ENCODE peak calls at places on chromosomes 11 and 22, in seven cellular contexts. One of them, this sample, is unnamed.

GRCh38 chr22:42427211-42427610 is 5.0 kb downstream of the NFAM1 start:
- DNase-seq in IMR-90: no peak
- DNase-seq in H9: no peak
- DNase-seq in mesenchymal stem cell: no peak
- DNase-seq in neuronal stem cell: no peak
- DNase-seq in trophoblast cell: no peak
- DNase-seq in H1: no peak
- DNase-seq in this sample: no peak

GRCh38 chr11:72308226-72309073 is 64.5 kb upstream of the PHOX2A start:
- DNase-seq in IMR-90: peak
- DNase-seq in H9: no peak
- DNase-seq in mesenchymal stem cell: peak
- DNase-seq in neuronal stem cell: no peak
- DNase-seq in trophoblast cell: no peak
- DNase-seq in H1: no peak
- DNase-seq in this sample: no peak

GRCh38 chr11:58900479-58901420 is 38.5 kb upstream of the GLYATL1 start:
- DNase-seq in IMR-90: peak
- DNase-seq in H9: peak
- DNase-seq in mesenchymal stem cell: peak
- DNase-seq in neuronal stem cell: peak
- DNase-seq in trophoblast cell: peak
- DNase-seq in H1: peak
- DNase-seq in this sample: peak

GRCh38 chr22:40597541-40598453 is 38.7 kb downstream of the MRTFA start:
- DNase-seq in IMR-90: peak
- DNase-seq in H9: no peak
- DNase-seq in mesenchymal stem cell: no peak
- DNase-seq in neuronal stem cell: no peak
- DNase-seq in trophoblast cell: peak
- DNase-seq in H1: no peak
- DNase-seq in this sample: peak

GRCh38 chr22:27485842-27486241 is 315.7 kb downstream of the MN1 start:
- DNase-seq in IMR-90: no peak
- DNase-seq in H9: no peak
- DNase-seq in mesenchymal stem cell: no peak
- DNase-seq in neuronal stem cell: no peak
- DNase-seq in trophoblast cell: no peak
- DNase-seq in H1: no peak
- DNase-seq in this sample: no peak

GRCh38 chr11:59053387-59053786 is 32.7 kb upstream of the GLYATL1B start:
- DNase-seq in IMR-90: peak
- DNase-seq in H9: peak
- DNase-seq in mesenchymal stem cell: peak
- DNase-seq in neuronal stem cell: peak
- DNase-seq in trophoblast cell: peak
- DNase-seq in H1: peak
- DNase-seq in this sample: peak

GRCh38 chr11:31903225-31904074 is 92.3 kb upstream of the PAX6 start:
- DNase-seq in IMR-90: no peak
- DNase-seq in H9: no peak
- DNase-seq in mesenchymal stem cell: no peak
- DNase-seq in neuronal stem cell: no peak
- DNase-seq in trophoblast cell: no peak
- DNase-seq in H1: no peak
- DNase-seq in this sample: no peak

GRCh38 chr11:2380807-2381350 is 3.8 kb downstream of the CD81 start:
- DNase-seq in IMR-90: no peak
- DNase-seq in H9: no peak
- DNase-seq in mesenchymal stem cell: peak
- DNase-seq in neuronal stem cell: no peak
- DNase-seq in trophoblast cell: peak
- DNase-seq in H1: no peak
- DNase-seq in this sample: no peak

GRCh38 chr11:95456704-95457491 is 225.9 kb upstream of the SESN3 start:
- DNase-seq in IMR-90: peak
- DNase-seq in H9: no peak
- DNase-seq in mesenchymal stem cell: peak
- DNase-seq in neuronal stem cell: no peak
- DNase-seq in trophoblast cell: peak
- DNase-seq in H1: no peak
- DNase-seq in this sample: peak

GRCh38 chr11:69516526-69516925 is 35.1 kb downstream of the LINC01488 start:
- DNase-seq in IMR-90: peak
- DNase-seq in H9: no peak
- DNase-seq in mesenchymal stem cell: no peak
- DNase-seq in neuronal stem cell: no peak
- DNase-seq in trophoblast cell: no peak
- DNase-seq in H1: no peak
- DNase-seq in this sample: no peak

GRCh38 chr22:44584256-44584902 is 86.3 kb upstream of the RTL6 start:
- DNase-seq in IMR-90: no peak
- DNase-seq in H9: peak
- DNase-seq in mesenchymal stem cell: no peak
- DNase-seq in neuronal stem cell: no peak
- DNase-seq in trophoblast cell: no peak
- DNase-seq in H1: no peak
- DNase-seq in this sample: no peak

GRCh38 chr11:129023968-129024676 is 81.5 kb upstream of the TP53AIP1 start:
- DNase-seq in IMR-90: peak
- DNase-seq in H9: peak
- DNase-seq in mesenchymal stem cell: no peak
- DNase-seq in neuronal stem cell: peak
- DNase-seq in trophoblast cell: peak
- DNase-seq in H1: peak
- DNase-seq in this sample: peak

GRCh38 chr11:112281776-112282175 is 21.1 kb upstream of the PLET1 start:
- DNase-seq in IMR-90: no peak
- DNase-seq in H9: no peak
- DNase-seq in mesenchymal stem cell: no peak
- DNase-seq in neuronal stem cell: no peak
- DNase-seq in trophoblast cell: no peak
- DNase-seq in H1: no peak
- DNase-seq in this sample: no peak

GRCh38 chr22:17647996-17648395 is 9.4 kb downstream of the BCL2L13 start:
- DNase-seq in IMR-90: no peak
- DNase-seq in H9: no peak
- DNase-seq in mesenchymal stem cell: no peak
- DNase-seq in neuronal stem cell: no peak
- DNase-seq in trophoblast cell: no peak
- DNase-seq in H1: no peak
- DNase-seq in this sample: no peak

GRCh38 chr11:113147249-113147648 is 167.1 kb upstream of the TTC12 start:
- DNase-seq in IMR-90: no peak
- DNase-seq in H9: peak
- DNase-seq in mesenchymal stem cell: no peak
- DNase-seq in neuronal stem cell: peak
- DNase-seq in trophoblast cell: no peak
- DNase-seq in H1: no peak
- DNase-seq in this sample: peak

GRCh38 chr22:24433868-24434471 is 6.6 kb downstream of the ADORA2A start:
- DNase-seq in IMR-90: peak
- DNase-seq in H9: no peak
- DNase-seq in mesenchymal stem cell: peak
- DNase-seq in neuronal stem cell: no peak
- DNase-seq in trophoblast cell: peak
- DNase-seq in H1: no peak
- DNase-seq in this sample: no peak

GRCh38 chr11:117610045-117610444 is 187.0 kb downstream of the DSCAML1 start:
- DNase-seq in IMR-90: peak
- DNase-seq in H9: no peak
- DNase-seq in mesenchymal stem cell: no peak
- DNase-seq in neuronal stem cell: no peak
- DNase-seq in trophoblast cell: no peak
- DNase-seq in H1: no peak
- DNase-seq in this sample: no peak

GRCh38 chr11:121965330-121965729 is 150.7 kb downstream of the BLID start:
- DNase-seq in IMR-90: peak
- DNase-seq in H9: no peak
- DNase-seq in mesenchymal stem cell: peak
- DNase-seq in neuronal stem cell: no peak
- DNase-seq in trophoblast cell: no peak
- DNase-seq in H1: no peak
- DNase-seq in this sample: no peak

GRCh38 chr11:1573077-1573846 is 1.2 kb upstream of the DUSP8 start:
- DNase-seq in IMR-90: no peak
- DNase-seq in H9: no peak
- DNase-seq in mesenchymal stem cell: no peak
- DNase-seq in neuronal stem cell: no peak
- DNase-seq in trophoblast cell: no peak
- DNase-seq in H1: peak
- DNase-seq in this sample: no peak

GRCh38 chr11:23236846-23237550 is 376.7 kb upstream of the CCDC179 start:
- DNase-seq in IMR-90: peak
- DNase-seq in H9: no peak
- DNase-seq in mesenchymal stem cell: peak
- DNase-seq in neuronal stem cell: no peak
- DNase-seq in trophoblast cell: peak
- DNase-seq in H1: no peak
- DNase-seq in this sample: no peak

GRCh38 chr11:134716582-134716981 is 304.5 kb upstream of the B3GAT1 start:
- DNase-seq in IMR-90: no peak
- DNase-seq in H9: no peak
- DNase-seq in mesenchymal stem cell: no peak
- DNase-seq in neuronal stem cell: no peak
- DNase-seq in trophoblast cell: no peak
- DNase-seq in H1: no peak
- DNase-seq in this sample: no peak

GRCh38 chr22:23565942-23566715 is 14.0 kb downstream of the IGLL1 start:
- DNase-seq in IMR-90: no peak
- DNase-seq in H9: peak
- DNase-seq in mesenchymal stem cell: no peak
- DNase-seq in neuronal stem cell: peak
- DNase-seq in trophoblast cell: no peak
- DNase-seq in H1: peak
- DNase-seq in this sample: peak

GRCh38 chr11:83036701-83037100 is 35.0 kb downstream of the RAB30 start:
- DNase-seq in IMR-90: no peak
- DNase-seq in H9: no peak
- DNase-seq in mesenchymal stem cell: no peak
- DNase-seq in neuronal stem cell: no peak
- DNase-seq in trophoblast cell: no peak
- DNase-seq in H1: no peak
- DNase-seq in this sample: no peak
- H3K9ac ChIP-seq in IMR-90: no peak
- H3K9ac ChIP-seq in H9: no peak
- H3K9ac ChIP-seq in mesenchymal stem cell: no peak
- H3K9ac ChIP-seq in neuronal stem cell: no peak
- H3K9ac ChIP-seq in trophoblast cell: no peak
- H3K9ac ChIP-seq in H1: no peak
- H3K9ac ChIP-seq in this sample: no peak

GRCh38 chr11:16811136-16812020 is 72.9 kb downstream of the C11orf58 start:
- DNase-seq in IMR-90: no peak
- DNase-seq in H9: no peak
- DNase-seq in mesenchymal stem cell: no peak
- DNase-seq in neuronal stem cell: no peak
- DNase-seq in trophoblast cell: no peak
- DNase-seq in H1: no peak
- DNase-seq in this sample: no peak
- H2AK5ac ChIP-seq in IMR-90: no peak
- H2AK5ac ChIP-seq in H9: no peak
- H2AK5ac ChIP-seq in mesenchymal stem cell: no peak
- H2AK5ac ChIP-seq in neuronal stem cell: peak
- H2AK5ac ChIP-seq in trophoblast cell: no peak
- H2AK5ac ChIP-seq in H1: no peak
- H2AK5ac ChIP-seq in this sample: no peak

DNA sequence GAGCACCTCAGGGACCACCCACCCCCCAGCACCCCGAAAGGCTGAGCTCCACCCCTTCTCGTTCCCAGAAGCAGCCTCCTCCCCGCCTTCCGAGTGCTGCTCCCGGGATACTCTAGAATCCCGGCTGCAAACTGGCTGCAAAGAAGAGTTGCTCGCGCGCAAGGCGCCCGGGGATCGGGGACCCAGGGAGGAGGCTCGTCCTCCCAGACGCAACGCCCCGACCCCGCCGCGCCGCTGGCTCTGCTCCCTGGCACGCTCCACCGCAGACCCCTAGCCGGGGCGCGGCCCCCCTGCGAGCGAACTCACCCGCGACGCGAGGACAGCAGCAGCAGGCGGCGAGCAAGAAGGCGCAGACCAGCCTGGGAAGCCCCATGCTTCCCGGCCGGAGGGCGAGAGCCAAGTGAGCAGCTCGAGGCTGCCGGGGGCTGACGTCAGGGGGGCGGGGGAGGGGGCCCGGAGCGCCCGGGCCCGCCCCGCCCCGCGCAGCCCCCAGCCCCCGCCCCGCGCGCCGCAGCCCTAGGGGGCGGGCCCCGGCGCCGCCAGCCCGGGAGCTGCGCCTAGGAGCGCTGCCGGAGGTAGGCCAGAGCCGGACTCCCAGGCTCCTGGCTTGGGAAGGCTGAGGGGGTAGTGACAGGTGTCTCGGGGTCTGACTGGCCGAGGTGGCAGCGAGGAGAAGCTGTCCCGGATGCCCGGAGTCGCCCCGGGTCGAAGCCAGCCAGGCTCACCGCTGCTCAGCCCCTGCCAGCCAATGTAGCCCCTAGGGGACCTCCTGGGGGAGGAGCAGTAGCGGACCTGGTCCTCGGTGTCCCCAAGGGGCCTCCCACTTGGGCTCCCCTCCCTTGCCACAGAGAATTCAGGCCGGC is at the start of gene MCAM:
- DNase-seq in IMR-90: peak
- DNase-seq in H9: peak
- DNase-seq in mesenchymal stem cell: peak
- DNase-seq in neuronal stem cell: no peak
- DNase-seq in trophoblast cell: no peak
- DNase-seq in H1: peak
- DNase-seq in this sample: peak
- H3K23ac ChIP-seq in IMR-90: peak
- H3K23ac ChIP-seq in H9: no peak
- H3K23ac ChIP-seq in mesenchymal stem cell: peak
- H3K23ac ChIP-seq in neuronal stem cell: peak
- H3K23ac ChIP-seq in trophoblast cell: no peak
- H3K23ac ChIP-seq in H1: no peak
- H3K23ac ChIP-seq in this sample: peak

GRCh38 chr22:47335958-47336357 is 573.5 kb downstream of the TBC1D22A start:
- DNase-seq in IMR-90: no peak
- DNase-seq in H9: no peak
- DNase-seq in mesenchymal stem cell: no peak
- DNase-seq in neuronal stem cell: no peak
- DNase-seq in trophoblast cell: no peak
- DNase-seq in H1: no peak
- DNase-seq in this sample: no peak

GRCh38 chr22:47335460-47335859 is 573.0 kb downstream of the TBC1D22A start:
- DNase-seq in IMR-90: no peak
- DNase-seq in H9: no peak
- DNase-seq in mesenchymal stem cell: no peak
- DNase-seq in neuronal stem cell: no peak
- DNase-seq in trophoblast cell: no peak
- DNase-seq in H1: no peak
- DNase-seq in this sample: no peak

GRCh38 chr22:47333625-47334024 is 571.2 kb downstream of the TBC1D22A start:
- DNase-seq in IMR-90: peak
- DNase-seq in H9: no peak
- DNase-seq in mesenchymal stem cell: no peak
- DNase-seq in neuronal stem cell: no peak
- DNase-seq in trophoblast cell: no peak
- DNase-seq in H1: no peak
- DNase-seq in this sample: no peak

GRCh38 chr22:47332246-47332980 is 570.0 kb downstream of the TBC1D22A start:
- DNase-seq in IMR-90: no peak
- DNase-seq in H9: no peak
- DNase-seq in mesenchymal stem cell: no peak
- DNase-seq in neuronal stem cell: no peak
- DNase-seq in trophoblast cell: no peak
- DNase-seq in H1: no peak
- DNase-seq in this sample: no peak

GRCh38 chr22:47334596-47334995 is 572.1 kb downstream of the TBC1D22A start:
- DNase-seq in IMR-90: no peak
- DNase-seq in H9: no peak
- DNase-seq in mesenchymal stem cell: no peak
- DNase-seq in neuronal stem cell: no peak
- DNase-seq in trophoblast cell: no peak
- DNase-seq in H1: no peak
- DNase-seq in this sample: no peak
- H3K9ac ChIP-seq in IMR-90: no peak
- H3K9ac ChIP-seq in H9: no peak
- H3K9ac ChIP-seq in mesenchymal stem cell: no peak
- H3K9ac ChIP-seq in neuronal stem cell: no peak
- H3K9ac ChIP-seq in trophoblast cell: no peak
- H3K9ac ChIP-seq in H1: no peak
- H3K9ac ChIP-seq in this sample: no peak